ENCODE peak calls at places on chromosomes 1 and 21, in four cellular contexts. Z is suprapubic skin; K is CD8-positive, alpha-beta T cell; A is spleen. B is an unnamed sample.

GRCh38 chr1:210516675-210517459 is 188.2 kb downstream of the HHAT start:
- DNase-seq in Z (no peak), K (no peak), A (no peak), B (no peak)

GRCh38 chr21:42609806-42610205 is 43.6 kb upstream of the PDE9A start:
- DNase-seq in Z (peak; percentile 51), K (peak; percentile 29), A (no peak), B (peak; percentile 59)

GRCh38 chr1:97630968-97631367 is 289.9 kb downstream of the DPYD start:
- DNase-seq in Z (no peak), K (no peak), A (no peak), B (no peak)

GRCh38 chr1:32900956-32901822 is at the start of gene TMEM54:
- DNase-seq in Z (no peak), K (no peak), A (peak; percentile 72), B (peak; percentile 49)

GRCh38 chr1:220335668-220336067 is 63.4 kb upstream of the RAB3GAP2 start:
- DNase-seq in Z (no peak), K (no peak), A (no peak), B (no peak)

GRCh38 chr1:112695276-112695675 is 11.7 kb downstream of the RHOC start:
- DNase-seq in Z (no peak), K (no peak), A (peak; percentile 70), B (no peak)

GRCh38 chr1:164813781-164814180 is 254.8 kb downstream of the PBX1 start:
- DNase-seq in Z (no peak), K (no peak), A (no peak), B (no peak)

GRCh38 chr1:2803931-2804627 is 2.6 kb upstream of the TTC34 start:
- DNase-seq in Z (peak; percentile 36), K (no peak), A (peak; percentile 65), B (peak; percentile 51)

GRCh38 chr21:36661511-36662309 is 37.2 kb upstream of the SIM2 start:
- DNase-seq in Z (no peak), K (no peak), A (no peak), B (no peak)

GRCh38 chr1:167630568-167631385 is 745 bp downstream of the RCSD1 start:
- DNase-seq in Z (no peak), K (no peak), A (peak; percentile 84), B (no peak)

GRCh38 chr1:207842506-207842905 is 68.4 kb downstream of the CD34 start:
- DNase-seq in Z (no peak), K (no peak), A (no peak), B (no peak)

GRCh38 chr1:77661696-77662095 is 20.8 kb downstream of the ZZZ3 start:
- DNase-seq in Z (no peak), K (no peak), A (no peak), B (no peak)

GRCh38 chr1:236522937-236523703 is 662 bp upstream of the LGALS8 start:
- DNase-seq in Z (no peak), K (no peak), A (no peak), B (no peak)

DNA sequence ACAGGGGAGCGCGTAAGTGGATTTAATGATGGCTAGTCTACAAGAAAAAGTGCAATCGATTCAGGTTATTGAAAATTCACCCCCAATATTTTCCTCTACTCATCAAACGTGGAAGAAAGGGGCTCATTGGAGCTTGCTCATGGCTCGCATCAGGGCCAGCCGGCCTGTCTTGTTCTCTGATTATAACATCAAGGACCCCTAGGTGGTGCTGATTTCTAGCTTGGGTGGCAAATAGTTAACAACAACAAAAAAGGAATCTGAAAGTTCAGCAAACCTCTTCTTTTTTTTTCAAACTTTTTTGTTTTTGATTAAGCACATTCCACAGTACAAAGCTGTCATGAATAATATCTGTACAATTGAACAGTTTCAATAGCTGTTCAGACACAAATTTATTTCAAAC is 35.8 kb upstream of the SOD1 start:
- DNase-seq in Z (no peak), K (no peak), A (no peak), B (no peak)
- TF ChIP-seq CTCF in Z (no peak), K (no peak), A (no peak), B (peak; percentile 49)

DNA sequence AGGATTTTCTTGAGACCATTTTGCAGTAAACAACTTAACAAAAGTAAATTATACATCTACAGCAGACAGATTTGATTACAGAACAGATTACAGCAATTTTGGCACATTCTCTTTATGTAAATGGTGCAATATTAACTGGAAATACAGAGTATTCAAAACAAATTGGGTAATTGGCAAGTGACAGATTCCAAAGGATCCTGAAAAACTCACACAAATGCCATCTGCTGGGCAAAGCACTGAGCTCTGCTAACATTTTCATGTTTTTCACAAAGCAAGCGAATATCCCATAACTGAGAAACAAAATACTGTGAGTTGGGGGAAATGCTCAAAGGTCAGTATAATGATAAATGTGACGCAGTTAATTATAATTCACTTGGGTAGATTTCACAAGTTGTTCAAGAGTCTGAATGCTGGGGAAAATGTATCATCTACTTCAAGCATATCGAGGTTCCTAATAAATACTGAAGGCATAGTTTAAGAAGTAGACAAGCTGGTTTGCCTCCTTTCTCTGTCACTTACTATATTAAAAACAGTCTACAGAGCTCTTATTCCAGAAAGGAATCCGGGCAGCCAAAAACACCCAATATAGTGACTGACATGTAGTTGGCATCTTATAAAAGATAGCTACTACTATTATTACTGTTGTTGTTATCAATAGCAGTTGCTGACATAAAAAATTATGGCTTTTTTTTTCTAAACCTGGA is 75.8 kb upstream of the SDC3 start:
- DNase-seq in Z (no peak), K (no peak), A (no peak), B (no peak)
- TF ChIP-seq CTCF in Z (no peak), K (no peak), A (no peak), B (no peak)

GRCh38 chr21:31566611-31567010 is 92.9 kb upstream of the SOD1 start:
- DNase-seq in Z (no peak), K (no peak), A (peak; percentile 61), B (no peak)

GRCh38 chr21:31560479-31560878 is 99.0 kb upstream of the SOD1 start:
- DNase-seq in Z (no peak), K (no peak), A (no peak), B (no peak)

GRCh38 chr21:31570824-31571425 is 88.6 kb upstream of the SOD1 start:
- DNase-seq in Z (no peak), K (no peak), A (no peak), B (no peak)

GRCh38 chr21:31564439-31564838 is 95.1 kb upstream of the SOD1 start:
- DNase-seq in Z (no peak), K (no peak), A (no peak), B (no peak)

DNA sequence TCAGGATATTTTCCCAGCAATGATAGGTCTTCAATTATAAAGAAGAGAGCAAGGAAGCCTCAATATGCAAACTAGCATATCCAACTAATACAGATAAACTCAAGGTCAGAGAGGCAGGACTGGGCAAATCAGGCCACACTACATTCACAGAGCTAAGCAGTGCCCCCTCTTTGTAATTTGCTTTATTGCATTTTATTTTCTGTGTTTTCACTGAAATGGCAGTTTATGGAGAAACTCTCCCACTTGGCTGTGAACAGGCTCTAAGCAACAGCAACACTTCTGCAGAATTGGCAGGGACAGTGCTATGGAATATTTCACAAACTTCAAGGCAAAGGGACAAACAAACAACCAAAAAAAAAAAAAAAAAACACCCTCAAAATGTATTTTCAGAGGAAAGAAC is 93.4 kb upstream of the SOD1 start:
- DNase-seq in Z (no peak), K (no peak), A (no peak), B (no peak)
- TF ChIP-seq CTCF in Z (no peak), K (no peak), A (no peak), B (peak; percentile 20)

GRCh38 chr1:151135433-151136385 is 10.7 kb downstream of the SEMA6C start:
- DNase-seq in Z (no peak), K (no peak), A (no peak), B (no peak)
- TF ChIP-seq CTCF in Z (no peak), K (no peak), A (no peak), B (no peak)

DNA sequence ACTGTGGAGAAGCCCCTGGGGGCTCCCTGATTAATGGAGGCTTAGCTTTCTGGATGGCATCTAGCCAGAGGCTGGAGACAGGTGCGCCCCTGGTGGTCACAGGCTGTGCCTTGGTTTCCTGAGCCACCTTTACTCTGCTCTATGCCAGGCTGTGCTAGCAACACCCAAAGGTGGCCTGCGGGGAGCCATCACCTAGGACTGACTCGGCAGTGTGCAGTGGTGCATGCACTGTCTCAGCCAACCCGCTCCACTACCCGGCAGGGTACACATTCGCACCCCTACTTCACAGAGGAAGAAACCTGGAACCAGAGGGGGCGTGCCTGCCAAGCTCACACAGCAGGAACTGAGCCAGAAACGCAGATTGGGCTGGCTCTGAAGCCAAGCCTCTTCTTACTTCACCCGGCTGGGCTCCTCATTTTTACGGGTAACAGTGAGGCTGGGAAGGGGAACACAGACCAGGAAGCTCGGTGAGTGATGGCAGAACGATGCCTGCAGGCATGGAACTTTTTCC is 24.8 kb downstream of the PCSK9 start:
- DNase-seq in Z (no peak), K (no peak), A (peak; percentile 58), B (no peak)
- TF ChIP-seq CTCF in Z (peak; percentile 15), K (no peak), A (no peak), B (peak; percentile 25)

DNA sequence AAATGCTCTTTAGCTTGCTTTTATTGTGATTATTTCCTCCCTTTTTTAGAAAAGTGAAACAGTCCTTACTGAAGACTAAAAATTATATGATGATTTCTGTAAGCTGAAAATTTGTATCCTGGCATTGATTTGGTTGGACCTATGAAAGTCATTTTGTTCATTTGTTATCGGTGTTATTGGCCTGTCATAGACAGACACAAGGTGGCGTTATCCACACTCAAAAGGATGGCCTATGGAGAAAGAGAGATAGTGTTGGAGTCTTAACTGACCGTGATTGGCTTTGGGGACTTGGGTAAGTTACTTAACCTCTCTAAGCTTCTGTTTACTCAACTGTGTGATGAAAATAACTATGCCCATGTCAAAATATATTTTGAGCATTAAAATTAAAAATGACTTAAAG is 203.6 kb upstream of the CHODL start:
- DNase-seq in Z (no peak), K (no peak), A (no peak), B (no peak)
- TF ChIP-seq CTCF in Z (peak; percentile 6), K (no peak), A (peak; percentile 13), B (peak; percentile 64)

DNA sequence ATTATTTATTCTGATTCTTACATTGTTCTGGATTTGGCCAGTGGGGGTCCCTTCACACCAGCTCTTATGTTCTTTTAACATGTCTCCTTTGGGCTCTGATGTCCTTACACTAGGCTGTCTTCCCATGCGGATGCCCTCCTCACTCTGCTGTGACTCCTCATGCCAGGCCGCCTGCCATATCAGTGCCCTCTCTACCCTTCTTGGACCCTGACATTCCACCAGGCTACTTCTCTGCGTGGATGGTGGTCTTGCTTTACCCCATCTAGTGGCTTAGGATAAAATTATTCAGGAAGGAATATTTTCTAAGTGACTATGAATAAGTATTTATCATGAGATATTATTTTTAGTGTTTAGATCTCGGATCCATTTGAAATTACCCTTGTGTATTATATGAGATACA is 21.2 kb downstream of the ATF6 start:
- DNase-seq in Z (no peak), K (no peak), A (no peak), B (no peak)
- TF ChIP-seq CTCF in Z (no peak), K (no peak), A (no peak), B (peak; percentile 15)